ENCODE peak calls at places on chromosomes 16 and 17, in six cellular contexts. One of them, this sample, is unnamed. For H3K4me1, the result is how much of the 10 kb centered on the place peaks cover.

GRCh38 chr16:61030616-61031015 is 1005.6 kb downstream of the CDH8 start:
- DNase-seq in GM23338: no peak
- DNase-seq in CD4-positive, alpha-beta memory T cell: no peak
- DNase-seq in upper lobe of right lung: no peak
- DNase-seq in cardiac muscle cell: no peak
- DNase-seq in prostate gland: no peak
- DNase-seq in this sample: no peak

GRCh38 chr16:79767597-79768280 is 167.2 kb upstream of the MAF start:
- DNase-seq in GM23338: peak
- DNase-seq in CD4-positive, alpha-beta memory T cell: no peak
- DNase-seq in upper lobe of right lung: no peak
- DNase-seq in cardiac muscle cell: peak
- DNase-seq in prostate gland: peak
- DNase-seq in this sample: peak

GRCh38 chr17:74527081-74527480 is 4.2 kb downstream of the CD300LB start:
- DNase-seq in GM23338: no peak
- DNase-seq in CD4-positive, alpha-beta memory T cell: no peak
- DNase-seq in upper lobe of right lung: no peak
- DNase-seq in cardiac muscle cell: no peak
- DNase-seq in prostate gland: no peak
- DNase-seq in this sample: no peak

GRCh38 chr17:63535640-63536039 is 12.5 kb downstream of the KCNH6 start:
- DNase-seq in GM23338: no peak
- DNase-seq in CD4-positive, alpha-beta memory T cell: no peak
- DNase-seq in upper lobe of right lung: peak
- DNase-seq in cardiac muscle cell: no peak
- DNase-seq in prostate gland: no peak
- DNase-seq in this sample: no peak

GRCh38 chr17:2853722-2854580 is 57.7 kb downstream of the RAP1GAP2 start:
- DNase-seq in GM23338: peak
- DNase-seq in CD4-positive, alpha-beta memory T cell: no peak
- DNase-seq in upper lobe of right lung: peak
- DNase-seq in cardiac muscle cell: no peak
- DNase-seq in prostate gland: peak
- DNase-seq in this sample: no peak

GRCh38 chr17:78484300-78485159 is 92.7 kb downstream of the DNAH17 start:
- DNase-seq in GM23338: peak
- DNase-seq in CD4-positive, alpha-beta memory T cell: peak
- DNase-seq in upper lobe of right lung: peak
- DNase-seq in cardiac muscle cell: peak
- DNase-seq in prostate gland: no peak
- DNase-seq in this sample: peak

GRCh38 chr17:5788266-5788900 is 204.1 kb upstream of the NLRP1 start:
- DNase-seq in GM23338: no peak
- DNase-seq in CD4-positive, alpha-beta memory T cell: no peak
- DNase-seq in upper lobe of right lung: no peak
- DNase-seq in cardiac muscle cell: no peak
- DNase-seq in prostate gland: no peak
- DNase-seq in this sample: no peak

GRCh38 chr16:55494994-55495421 is 13.9 kb upstream of the LPCAT2 start:
- DNase-seq in GM23338: peak
- DNase-seq in CD4-positive, alpha-beta memory T cell: no peak
- DNase-seq in upper lobe of right lung: no peak
- DNase-seq in cardiac muscle cell: peak
- DNase-seq in prostate gland: no peak
- DNase-seq in this sample: peak

GRCh38 chr16:82935781-82936180 is 309.0 kb downstream of the CDH13 start:
- DNase-seq in GM23338: no peak
- DNase-seq in CD4-positive, alpha-beta memory T cell: no peak
- DNase-seq in upper lobe of right lung: no peak
- DNase-seq in cardiac muscle cell: no peak
- DNase-seq in prostate gland: no peak
- DNase-seq in this sample: no peak

GRCh38 chr17:78488867-78489634 is 88.1 kb downstream of the DNAH17 start:
- DNase-seq in GM23338: peak
- DNase-seq in CD4-positive, alpha-beta memory T cell: no peak
- DNase-seq in upper lobe of right lung: no peak
- DNase-seq in cardiac muscle cell: no peak
- DNase-seq in prostate gland: no peak
- DNase-seq in this sample: no peak

GRCh38 chr16:56294599-56294998 is 103.3 kb downstream of the GNAO1 start:
- DNase-seq in GM23338: no peak
- DNase-seq in CD4-positive, alpha-beta memory T cell: no peak
- DNase-seq in upper lobe of right lung: no peak
- DNase-seq in cardiac muscle cell: peak
- DNase-seq in prostate gland: no peak
- DNase-seq in this sample: no peak

GRCh38 chr16:4011225-4011939 is 104.9 kb downstream of the ADCY9 start:
- DNase-seq in GM23338: peak
- DNase-seq in CD4-positive, alpha-beta memory T cell: no peak
- DNase-seq in upper lobe of right lung: no peak
- DNase-seq in cardiac muscle cell: no peak
- DNase-seq in prostate gland: no peak
- DNase-seq in this sample: no peak

GRCh38 chr17:43627657-43628650 is 33.8 kb downstream of the MEOX1 start:
- DNase-seq in GM23338: no peak
- DNase-seq in CD4-positive, alpha-beta memory T cell: no peak
- DNase-seq in upper lobe of right lung: no peak
- DNase-seq in cardiac muscle cell: no peak
- DNase-seq in prostate gland: no peak
- DNase-seq in this sample: no peak

GRCh38 chr17:58488428-58488890 is 251 bp upstream of the HSF5 start:
- DNase-seq in GM23338: peak
- DNase-seq in CD4-positive, alpha-beta memory T cell: no peak
- DNase-seq in upper lobe of right lung: no peak
- DNase-seq in cardiac muscle cell: no peak
- DNase-seq in prostate gland: no peak
- DNase-seq in this sample: no peak

GRCh38 chr17:7208754-7209460 is 10.7 kb downstream of the DLG4 start:
- DNase-seq in GM23338: no peak
- DNase-seq in CD4-positive, alpha-beta memory T cell: no peak
- DNase-seq in upper lobe of right lung: no peak
- DNase-seq in cardiac muscle cell: no peak
- DNase-seq in prostate gland: no peak
- DNase-seq in this sample: peak

GRCh38 chr16:10514369-10515055 is 65.9 kb downstream of the EMP2 start:
- DNase-seq in GM23338: peak
- DNase-seq in CD4-positive, alpha-beta memory T cell: peak
- DNase-seq in upper lobe of right lung: no peak
- DNase-seq in cardiac muscle cell: peak
- DNase-seq in prostate gland: peak
- DNase-seq in this sample: no peak

GRCh38 chr17:76491271-76492184 is 9.7 kb downstream of the RHBDF2 start:
- DNase-seq in GM23338: no peak
- DNase-seq in CD4-positive, alpha-beta memory T cell: no peak
- DNase-seq in upper lobe of right lung: no peak
- DNase-seq in cardiac muscle cell: no peak
- DNase-seq in prostate gland: no peak
- DNase-seq in this sample: peak

GRCh38 chr16:55151901-55152300 is 172.1 kb upstream of the IRX6 start:
- DNase-seq in GM23338: no peak
- DNase-seq in CD4-positive, alpha-beta memory T cell: no peak
- DNase-seq in upper lobe of right lung: no peak
- DNase-seq in cardiac muscle cell: no peak
- DNase-seq in prostate gland: no peak
- DNase-seq in this sample: no peak

GRCh38 chr17:46780003-46780373 is 38.5 kb downstream of the WNT3 start:
- DNase-seq in GM23338: no peak
- DNase-seq in CD4-positive, alpha-beta memory T cell: no peak
- DNase-seq in upper lobe of right lung: no peak
- DNase-seq in cardiac muscle cell: no peak
- DNase-seq in prostate gland: no peak
- DNase-seq in this sample: no peak

GRCh38 chr16:23310744-23311143 is 8.6 kb downstream of the SCNN1B start:
- DNase-seq in GM23338: no peak
- DNase-seq in CD4-positive, alpha-beta memory T cell: no peak
- DNase-seq in upper lobe of right lung: no peak
- DNase-seq in cardiac muscle cell: no peak
- DNase-seq in prostate gland: no peak
- DNase-seq in this sample: no peak

GRCh38 chr17:69677130-69677529 is 262.6 kb downstream of the MAP2K6 start:
- DNase-seq in GM23338: no peak
- DNase-seq in CD4-positive, alpha-beta memory T cell: no peak
- DNase-seq in upper lobe of right lung: no peak
- DNase-seq in cardiac muscle cell: no peak
- DNase-seq in prostate gland: no peak
- DNase-seq in this sample: no peak

GRCh38 chr16:69526831-69527655 is 38.7 kb upstream of the NFAT5 start:
- DNase-seq in GM23338: no peak
- DNase-seq in CD4-positive, alpha-beta memory T cell: no peak
- DNase-seq in upper lobe of right lung: no peak
- DNase-seq in cardiac muscle cell: no peak
- DNase-seq in prostate gland: no peak
- DNase-seq in this sample: no peak

GRCh38 chr17:43018008-43018853 is 4.0 kb downstream of the VAT1 start:
- DNase-seq in GM23338: peak
- DNase-seq in CD4-positive, alpha-beta memory T cell: peak
- DNase-seq in upper lobe of right lung: no peak
- DNase-seq in cardiac muscle cell: no peak
- DNase-seq in prostate gland: no peak
- DNase-seq in this sample: no peak

GRCh38 chr17:78795241-78795640 is 13.2 kb upstream of the CYTH1 start:
- DNase-seq in GM23338: no peak
- DNase-seq in CD4-positive, alpha-beta memory T cell: no peak
- DNase-seq in upper lobe of right lung: no peak
- DNase-seq in cardiac muscle cell: no peak
- DNase-seq in prostate gland: no peak
- DNase-seq in this sample: no peak

GRCh38 chr16:57577691-57578224 is 35.3 kb downstream of the ADGRG5 start:
- DNase-seq in GM23338: no peak
- DNase-seq in CD4-positive, alpha-beta memory T cell: no peak
- DNase-seq in upper lobe of right lung: no peak
- DNase-seq in cardiac muscle cell: no peak
- DNase-seq in prostate gland: no peak
- DNase-seq in this sample: peak

GRCh38 chr16:19808061-19808621 is 76.5 kb downstream of the GPRC5B start:
- DNase-seq in GM23338: no peak
- DNase-seq in CD4-positive, alpha-beta memory T cell: no peak
- DNase-seq in upper lobe of right lung: no peak
- DNase-seq in cardiac muscle cell: peak
- DNase-seq in prostate gland: no peak
- DNase-seq in this sample: no peak

GRCh38 chr16:83248735-83249469 is 558.9 kb upstream of the HSBP1 start:
- DNase-seq in GM23338: no peak
- DNase-seq in CD4-positive, alpha-beta memory T cell: no peak
- DNase-seq in upper lobe of right lung: no peak
- DNase-seq in cardiac muscle cell: peak
- DNase-seq in prostate gland: no peak
- DNase-seq in this sample: no peak

GRCh38 chr16:47143677-47144558 is at the start of gene NETO2:
- DNase-seq in GM23338: peak
- DNase-seq in CD4-positive, alpha-beta memory T cell: peak
- DNase-seq in upper lobe of right lung: peak
- DNase-seq in cardiac muscle cell: peak
- DNase-seq in prostate gland: peak
- DNase-seq in this sample: peak

GRCh38 chr16:54285414-54286066 is 1.0 kb downstream of the IRX3 start:
- DNase-seq in GM23338: peak
- DNase-seq in CD4-positive, alpha-beta memory T cell: no peak
- DNase-seq in upper lobe of right lung: peak
- DNase-seq in cardiac muscle cell: peak
- DNase-seq in prostate gland: peak
- DNase-seq in this sample: no peak

GRCh38 chr17:1109606-1110523 is 69.9 kb downstream of the ABR start:
- DNase-seq in GM23338: peak
- DNase-seq in CD4-positive, alpha-beta memory T cell: no peak
- DNase-seq in upper lobe of right lung: peak
- DNase-seq in cardiac muscle cell: no peak
- DNase-seq in prostate gland: no peak
- DNase-seq in this sample: peak
- H3K4me1 ChIP-seq in GM23338: under half
- H3K4me1 ChIP-seq in CD4-positive, alpha-beta memory T cell: under half
- H3K4me1 ChIP-seq in upper lobe of right lung: half or more
- H3K4me1 ChIP-seq in cardiac muscle cell: half or more
- H3K4me1 ChIP-seq in prostate gland: under half
- H3K4me1 ChIP-seq in this sample: half or more

GRCh38 chr16:87806608-87807546 is 41.1 kb upstream of the KLHDC4 start:
- DNase-seq in GM23338: no peak
- DNase-seq in CD4-positive, alpha-beta memory T cell: peak
- DNase-seq in upper lobe of right lung: peak
- DNase-seq in cardiac muscle cell: peak
- DNase-seq in prostate gland: peak
- DNase-seq in this sample: peak
- H3K4me1 ChIP-seq in GM23338: under half
- H3K4me1 ChIP-seq in CD4-positive, alpha-beta memory T cell: under half
- H3K4me1 ChIP-seq in upper lobe of right lung: under half
- H3K4me1 ChIP-seq in cardiac muscle cell: under half
- H3K4me1 ChIP-seq in prostate gland: under half
- H3K4me1 ChIP-seq in this sample: under half

GRCh38 chr17:40344321-40345160 is 20.0 kb downstream of the GJD3 start:
- DNase-seq in GM23338: no peak
- DNase-seq in CD4-positive, alpha-beta memory T cell: no peak
- DNase-seq in upper lobe of right lung: no peak
- DNase-seq in cardiac muscle cell: no peak
- DNase-seq in prostate gland: no peak
- DNase-seq in this sample: peak

GRCh38 chr17:40341808-40342574 is 22.5 kb downstream of the GJD3 start:
- DNase-seq in GM23338: peak
- DNase-seq in CD4-positive, alpha-beta memory T cell: no peak
- DNase-seq in upper lobe of right lung: peak
- DNase-seq in cardiac muscle cell: peak
- DNase-seq in prostate gland: peak
- DNase-seq in this sample: peak

GRCh38 chr17:40343126-40344119 is 21.1 kb downstream of the GJD3 start:
- DNase-seq in GM23338: no peak
- DNase-seq in CD4-positive, alpha-beta memory T cell: no peak
- DNase-seq in upper lobe of right lung: peak
- DNase-seq in cardiac muscle cell: no peak
- DNase-seq in prostate gland: no peak
- DNase-seq in this sample: no peak

GRCh38 chr17:40340880-40341807 is 23.4 kb downstream of the GJD3 start:
- DNase-seq in GM23338: peak
- DNase-seq in CD4-positive, alpha-beta memory T cell: peak
- DNase-seq in upper lobe of right lung: peak
- DNase-seq in cardiac muscle cell: peak
- DNase-seq in prostate gland: peak
- DNase-seq in this sample: peak

DNA sequence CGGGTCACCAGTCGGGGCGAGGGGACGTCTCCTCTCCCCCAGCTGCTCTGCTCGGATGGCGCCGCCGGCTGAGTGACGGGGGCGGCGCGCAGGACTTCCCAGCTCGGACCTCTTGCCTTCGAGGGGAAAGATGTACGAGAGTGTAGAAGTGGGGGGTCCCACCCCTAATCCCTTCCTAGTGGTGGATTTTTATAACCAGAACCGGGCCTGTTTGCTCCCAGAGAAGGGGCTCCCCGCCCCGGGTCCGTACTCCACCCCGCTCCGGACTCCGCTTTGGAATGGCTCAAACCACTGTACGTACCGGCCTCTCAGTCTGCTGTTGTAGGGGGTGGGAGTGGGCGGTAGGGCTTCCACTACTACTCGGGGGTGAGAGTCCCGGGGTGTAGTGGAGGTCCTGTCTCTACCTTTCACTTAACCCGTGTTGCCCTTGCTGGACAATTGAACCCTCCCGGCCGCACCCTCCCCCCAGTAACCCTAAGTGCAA is 21.9 kb downstream of the GJD3 start:
- DNase-seq in GM23338: no peak
- DNase-seq in CD4-positive, alpha-beta memory T cell: no peak
- DNase-seq in upper lobe of right lung: peak
- DNase-seq in cardiac muscle cell: no peak
- DNase-seq in prostate gland: no peak
- DNase-seq in this sample: no peak
- H3K4me1 ChIP-seq in GM23338: half or more
- H3K4me1 ChIP-seq in CD4-positive, alpha-beta memory T cell: half or more
- H3K4me1 ChIP-seq in upper lobe of right lung: half or more
- H3K4me1 ChIP-seq in cardiac muscle cell: half or more
- H3K4me1 ChIP-seq in prostate gland: under half
- H3K4me1 ChIP-seq in this sample: half or more

GRCh38 chr16:89358030-89359005 is 132.0 kb downstream of the ANKRD11 start:
- DNase-seq in GM23338: no peak
- DNase-seq in CD4-positive, alpha-beta memory T cell: peak
- DNase-seq in upper lobe of right lung: peak
- DNase-seq in cardiac muscle cell: no peak
- DNase-seq in prostate gland: no peak
- DNase-seq in this sample: no peak
- H3K4me1 ChIP-seq in GM23338: under half
- H3K4me1 ChIP-seq in CD4-positive, alpha-beta memory T cell: half or more
- H3K4me1 ChIP-seq in upper lobe of right lung: half or more
- H3K4me1 ChIP-seq in cardiac muscle cell: under half
- H3K4me1 ChIP-seq in prostate gland: under half
- H3K4me1 ChIP-seq in this sample: half or more

This sample was measured in mucosa of descending colon.